ENCODE peak calls at places on chromosomes 5 and 9, in five cellular contexts. K is endothelial cell; O is left cardiac atrium; T is anterior cingulate cortex; X is stimulated activated CD4-positive, alpha-beta T cell treated with anti-CD3 and anti-CD28 coated beads, TNF-alpha, amount 100 ng/mL, for 4 hours. D is an unnamed sample.

GRCh38 chr9:130467371-130467770 is 22.6 kb downstream of the ASS1 start:
- DNase-seq in O (no peak), X (no peak), K (no peak), T (no peak), D (no peak)

GRCh38 chr5:112975721-112976431 is 722 bp upstream of the DCP2 start:
- DNase-seq in T (no peak), O (no peak), K (no peak), X (no peak), D (no peak)

GRCh38 chr5:65034782-65035181 is 266.1 kb downstream of the CWC27 start:
- DNase-seq in T (no peak), O (peak), X (no peak), K (peak), D (no peak)

GRCh38 chr5:177479774-177480173 is 6.3 kb upstream of the DBN1 start:
- DNase-seq in O (no peak), K (no peak), T (no peak), X (no peak), D (no peak)

GRCh38 chr5:10442581-10442980 is 902 bp downstream of the ROPN1L start:
- DNase-seq in X (no peak), K (no peak), T (no peak), O (no peak), D (no peak)

GRCh38 chr5:146048994-146049703 is 56.2 kb downstream of the PLAC8L1 start:
- DNase-seq in O (peak), X (no peak), T (peak), K (peak), D (peak)

GRCh38 chr5:180605554-180606214 is 14.4 kb upstream of the SCGB3A1 start:
- DNase-seq in O (no peak), T (no peak), X (peak), K (peak), D (peak)

GRCh38 chr5:72604111-72604792 is 97.0 kb upstream of the ZNF366 start:
- DNase-seq in T (no peak), X (no peak), K (no peak), O (no peak), D (no peak)

GRCh38 chr9:127452481-127453092 is 1.3 kb downstream of the LRSAM1 start:
- DNase-seq in T (no peak), X (no peak), O (peak), K (no peak), D (no peak)

GRCh38 chr5:92641031-92641962 is 939.7 kb downstream of the NR2F1-AS1 start:
- DNase-seq in T (no peak), K (no peak), X (no peak), O (no peak), D (peak)

GRCh38 chr5:54654211-54654610 is 136.7 kb downstream of the SNX18 start:
- DNase-seq in X (no peak), T (no peak), K (no peak), O (no peak), D (no peak)

GRCh38 chr9:38090170-38090569 is 21.1 kb upstream of the SHB start:
- DNase-seq in K (no peak), X (no peak), O (no peak), T (no peak), D (no peak)

GRCh38 chr9:109283012-109283411 is 37.8 kb downstream of the EPB41L4B start:
- DNase-seq in X (no peak), K (no peak), O (no peak), T (no peak), D (no peak)

GRCh38 chr9:135258461-135258860 is 171.0 kb downstream of the OLFM1 start:
- DNase-seq in T (no peak), K (no peak), O (no peak), X (no peak), D (no peak)

GRCh38 chr9:130331573-130331972 is 66.0 kb downstream of the HMCN2 start:
- DNase-seq in O (peak), T (no peak), K (no peak), X (no peak), D (no peak)

GRCh38 chr5:75050415-75050814 is 1.9 kb downstream of the GCNT4 start:
- DNase-seq in T (no peak), K (peak), O (no peak), X (no peak), D (no peak)

GRCh38 chr9:87292449-87293191 is 205.0 kb upstream of the DAPK1 start:
- DNase-seq in T (no peak), K (no peak), X (no peak), O (no peak), D (no peak)

GRCh38 chr5:73596705-73597328 is 29.2 kb upstream of the ARHGEF28 start:
- DNase-seq in K (peak), O (no peak), T (no peak), X (no peak), D (peak)

GRCh38 chr5:116455061-116455460 is 119.6 kb downstream of the SEMA6A start:
- DNase-seq in X (no peak), O (no peak), K (no peak), T (no peak), D (no peak)

D was measured in NCI-H460.